ENCODE peak calls at places on chromosomes 5 and 9, in ten cellular contexts. H is tibial nerve; E is T-helper 1 cell; D is activated T-helper 1 cell treated with anti-CD3 and anti-CD28 coated beads, Interleukin-12 subunit alpha, Interleukin-12 subunit beta, Interleukin-2, Interleukin-4 antibody, amounts not matched to agents 30 ng/mL and 10 ng/mL and 1 ng/mL, durations not matched to agents 14 hours and 24 hours and 36 hours; F is AG09319; G is head of caudate nucleus; P is astrocyte of the spinal cord; I is uterus; O is MCF 10A; J is A549. A is an unnamed sample.

GRCh38 chr5:140042551-140043507 is at the start of gene NRG2:
- DNase-seq in G (peak), D (peak), J (peak), H (peak), F (peak), O (peak), P (peak), I (peak), E (peak), A (peak)

GRCh38 chr5:154937186-154937717 is 759 bp downstream of the GEMIN5 start:
- DNase-seq in E (no peak), J (no peak), O (no peak), I (no peak), P (no peak), F (no peak), H (no peak), D (no peak), G (no peak), A (no peak)

GRCh38 chr5:119171686-119172085 is 100.8 kb downstream of the DMXL1 start:
- DNase-seq in H (no peak), O (no peak), F (no peak), G (no peak), I (no peak), J (no peak), E (no peak), D (no peak), P (no peak), A (no peak)

GRCh38 chr9:14687042-14687719 is 6.1 kb downstream of the ZDHHC21 start:
- DNase-seq in I (no peak), F (peak), D (no peak), E (no peak), H (no peak), J (no peak), P (peak), G (no peak), O (peak), A (no peak)

GRCh38 chr9:16501098-16501663 is 369.3 kb downstream of the BNC2 start:
- DNase-seq in J (no peak), H (no peak), E (no peak), O (peak), F (no peak), P (peak), G (no peak), D (no peak), I (no peak), A (no peak)

GRCh38 chr5:92374859-92375258 is 991.7 kb upstream of the ARRDC3 start:
- DNase-seq in D (no peak), J (no peak), G (no peak), I (no peak), F (no peak), H (no peak), P (no peak), E (no peak), O (no peak), A (no peak)

GRCh38 chr5:67315082-67315801 is 118.6 kb upstream of the CD180 start:
- DNase-seq in O (peak), J (no peak), F (no peak), G (peak), P (peak), I (no peak), H (no peak), E (no peak), D (no peak), A (peak)

GRCh38 chr5:74295141-74295540 is 345.4 kb downstream of the ENC1 start:
- DNase-seq in G (no peak), O (no peak), I (no peak), D (no peak), J (no peak), P (no peak), H (no peak), F (no peak), E (no peak), A (no peak)

GRCh38 chr9:91805031-91805430 is 145.0 kb downstream of the ROR2 start:
- DNase-seq in O (no peak), P (no peak), D (no peak), F (no peak), H (no peak), G (no peak), E (no peak), I (no peak), J (no peak), A (no peak)

GRCh38 chr9:114551750-114552685 is 35.6 kb upstream of the ATP6V1G1 start:
- DNase-seq in G (no peak), P (peak), I (peak), O (peak), J (peak), F (peak), H (peak), D (no peak), E (no peak), A (no peak)

GRCh38 chr9:119094086-119094485 is 275.1 kb downstream of the BRINP1 start:
- DNase-seq in J (no peak), G (no peak), F (no peak), I (no peak), D (no peak), P (no peak), E (no peak), O (no peak), H (no peak), A (no peak)

GRCh38 chr9:16121168-16121567 is 568.3 kb downstream of the CCDC171 start:
- DNase-seq in F (no peak), D (no peak), O (no peak), G (no peak), P (no peak), H (no peak), J (no peak), E (no peak), I (no peak), A (no peak)

GRCh38 chr5:124932791-124933600 is 186.6 kb upstream of the ZNF608 start:
- DNase-seq in P (peak), E (no peak), J (no peak), H (no peak), D (no peak), I (peak), O (peak), F (peak), G (no peak), A (no peak)

GRCh38 chr5:93503598-93504067 is 77.4 kb downstream of the NR2F1-AS1 start:
- DNase-seq in O (peak), H (no peak), G (no peak), P (peak), E (no peak), I (no peak), F (peak), D (no peak), J (peak), A (no peak)

GRCh38 chr9:136086213-136086881 is 8.7 kb downstream of the NACC2 start:
- DNase-seq in O (no peak), H (no peak), J (no peak), P (no peak), E (no peak), I (no peak), G (no peak), D (no peak), F (no peak), A (peak)

GRCh38 chr5:138981131-138981530 is 106.0 kb upstream of the LRRTM2 start:
- DNase-seq in J (no peak), P (peak), O (no peak), E (no peak), F (no peak), H (no peak), D (no peak), I (no peak), G (no peak), A (no peak)

GRCh38 chr9:126827227-126827626 is 22.4 kb downstream of the ZBTB43 start:
- DNase-seq in I (no peak), G (no peak), J (no peak), P (no peak), H (no peak), E (no peak), D (no peak), F (no peak), O (no peak), A (no peak)